ENCODE peak calls at places on chromosomes 16 and 17, in seven cellular contexts. Y, M, X, T, H, R and K are unnamed samples.

GRCh38 chr16:86103320-86103719 is 204.4 kb downstream of the IRF8 start:
- DNase-seq in Y (no peak), X (no peak), H (no peak), M (no peak), T (no peak), R (no peak), K (no peak)

GRCh38 chr17:7237761-7238417 is 1.4 kb downstream of the PHF23 start:
- DNase-seq in H (peak), X (peak), Y (peak), T (no peak), R (peak), M (peak), K (peak)

GRCh38 chr17:28193241-28193640 is 125.8 kb upstream of the TMEM97 start:
- DNase-seq in X (no peak), T (no peak), M (no peak), R (no peak), H (no peak), Y (no peak), K (peak)

GRCh38 chr17:31052187-31052889 is 42.4 kb upstream of the NF1 start:
- DNase-seq in H (no peak), T (peak), M (peak), Y (no peak), X (no peak), R (no peak), K (peak)

GRCh38 chr17:42655528-42655927 is 3.6 kb upstream of the TUBG2 start:
- DNase-seq in T (no peak), H (no peak), R (no peak), Y (no peak), X (no peak), M (peak), K (no peak)

GRCh38 chr17:41417576-41418015 is 6.8 kb downstream of the KRT37 start:
- DNase-seq in T (peak), Y (no peak), H (peak), M (peak), R (no peak), X (peak), K (no peak)

GRCh38 chr16:89217138-89217387 is 440 bp upstream of the ZNF778 start:
- DNase-seq in T (no peak), H (no peak), M (no peak), R (no peak), Y (no peak), X (no peak), K (no peak)

GRCh38 chr17:78501241-78502036 is 75.8 kb downstream of the DNAH17 start:
- DNase-seq in H (no peak), M (no peak), Y (no peak), R (no peak), X (no peak), T (no peak), K (no peak)

GRCh38 chr17:82582208-82582607 is 62.7 kb downstream of the FOXK2 start:
- DNase-seq in R (no peak), X (no peak), H (no peak), Y (no peak), M (peak), T (no peak), K (no peak)

GRCh38 chr17:16286947-16287562 is 66.2 kb downstream of the CENPV start:
- DNase-seq in M (no peak), T (no peak), X (no peak), Y (no peak), R (no peak), H (peak), K (no peak)

GRCh38 chr16:79286646-79287423 is 313.7 kb downstream of the MAF start:
- DNase-seq in X (peak), H (peak), M (no peak), T (no peak), R (no peak), Y (peak), K (peak)

GRCh38 chr16:56196381-56196780 is 5.1 kb downstream of the GNAO1 start:
- DNase-seq in R (no peak), Y (no peak), X (no peak), T (no peak), M (no peak), H (no peak), K (no peak)

GRCh38 chr16:86391987-86392386 is 118.3 kb upstream of the FOXF1 start:
- DNase-seq in M (peak), H (no peak), R (no peak), Y (no peak), X (no peak), T (no peak), K (no peak)

GRCh38 chr17:19312406-19312805 is 50.1 kb downstream of the B9D1 start:
- DNase-seq in M (no peak), Y (no peak), T (no peak), R (no peak), H (no peak), X (no peak), K (no peak)

GRCh38 chr17:50935201-50936124 is 69.3 kb upstream of the TOB1 start:
- DNase-seq in R (no peak), T (peak), X (no peak), H (no peak), M (no peak), Y (peak), K (peak)

GRCh38 chr17:49707246-49707607 is 537 bp downstream of the SLC35B1 start:
- DNase-seq in M (no peak), R (no peak), X (no peak), H (no peak), T (no peak), Y (no peak), K (peak)

GRCh38 chr17:4750606-4751005 is 10.9 kb upstream of the CXCL16 start:
- DNase-seq in M (no peak), Y (no peak), X (no peak), H (no peak), T (no peak), R (no peak), K (no peak)

GRCh38 chr16:2296662-2297505 is 29.0 kb upstream of the RNPS1 start:
- DNase-seq in Y (peak), H (peak), T (no peak), R (no peak), X (no peak), M (no peak), K (peak)

GRCh38 chr16:89841275-89841674 is 13.0 kb downstream of the SPIRE2 start:
- DNase-seq in X (no peak), H (no peak), Y (no peak), R (no peak), M (no peak), T (no peak), K (no peak)

GRCh38 chr16:14321542-14321941 is 250.4 kb downstream of the MRTFB start:
- DNase-seq in H (no peak), T (no peak), M (no peak), R (no peak), Y (peak), X (no peak), K (no peak)

GRCh38 chr17:21512307-21513011 is 136.3 kb downstream of the KCNJ12 start:
- DNase-seq in T (no peak), Y (no peak), X (no peak), R (no peak), H (no peak), M (no peak), K (no peak)

GRCh38 chr17:78924481-78925151 is 571 bp downstream of the TIMP2 start:
- DNase-seq in H (peak), X (peak), M (no peak), T (no peak), Y (peak), R (no peak), K (no peak)

GRCh38 chr16:57743886-57744645 is 8.5 kb downstream of the KATNB1 start:
- DNase-seq in R (no peak), M (no peak), T (no peak), X (no peak), Y (no peak), H (no peak), K (no peak)

DNA sequence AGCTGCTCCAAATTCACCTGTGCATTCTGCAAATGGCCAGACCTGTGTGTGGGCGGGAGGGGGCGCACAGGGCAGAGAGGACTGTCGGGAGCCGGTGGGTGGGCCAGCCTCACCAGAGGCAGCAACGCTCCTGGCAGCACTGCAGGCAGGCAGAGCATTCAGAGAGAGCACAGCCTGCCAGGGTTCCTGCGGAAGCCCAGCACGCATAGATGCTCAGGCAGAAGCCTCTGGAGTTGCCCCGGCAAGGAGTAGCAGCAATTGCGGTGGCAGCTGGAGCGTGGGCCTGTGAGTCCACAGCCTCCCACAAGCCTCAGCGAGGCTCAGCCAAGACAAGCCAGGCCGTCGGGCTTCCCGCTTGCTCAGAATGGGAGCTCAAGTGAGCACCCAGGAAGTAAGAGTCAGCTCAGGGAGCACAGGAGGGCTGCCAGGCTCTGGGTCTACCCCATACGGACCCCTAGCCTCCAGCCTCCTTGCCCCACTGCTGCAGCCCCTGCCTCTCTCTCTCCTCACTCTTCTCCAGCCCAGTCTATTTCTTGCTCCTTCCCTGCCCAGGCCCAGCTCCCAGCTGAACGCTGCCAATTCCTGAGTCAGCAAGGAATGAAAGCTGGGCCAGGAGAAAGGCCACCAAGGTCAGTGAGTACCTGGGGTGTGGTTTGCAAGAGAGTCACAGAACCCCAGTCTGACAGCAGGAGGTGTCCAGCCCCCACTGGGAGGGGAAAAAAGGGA is 9.6 kb downstream of the EMC6 start:
- DNase-seq in Y (no peak), R (no peak), X (no peak), M (peak), H (peak), T (no peak), K (no peak)
- TF ChIP-seq CTCF in Y (no peak), R (no peak), X (no peak), M (no peak), H (no peak), T (no peak), K (no peak)

GRCh38 chr17:72724375-72724774 is 368.1 kb downstream of the SLC39A11 start:
- DNase-seq in Y (no peak), R (no peak), X (no peak), M (peak), T (no peak), H (no peak), K (no peak)

GRCh38 chr17:72725432-72726068 is 366.9 kb downstream of the SLC39A11 start:
- DNase-seq in H (peak), Y (peak), X (peak), T (peak), M (peak), R (peak), K (no peak)

GRCh38 chr17:72730091-72730490 is 362.4 kb downstream of the SLC39A11 start:
- DNase-seq in M (peak), H (no peak), T (no peak), Y (no peak), X (no peak), R (no peak), K (no peak)

GRCh38 chr17:72726936-72727335 is 365.6 kb downstream of the SLC39A11 start:
- DNase-seq in X (no peak), Y (no peak), H (no peak), M (peak), R (peak), T (no peak), K (no peak)
- TF ChIP-seq CTCF in X (no peak), Y (no peak), H (no peak), M (peak), R (no peak), T (no peak), K (no peak)

GRCh38 chr17:33225509-33225908 is 67.6 kb downstream of the ASIC2 start:
- DNase-seq in Y (no peak), M (no peak), R (no peak), T (no peak), X (no peak), H (no peak), K (no peak)
- TF ChIP-seq CTCF in Y (no peak), M (no peak), R (no peak), T (no peak), X (no peak), H (no peak), K (no peak)

DNA sequence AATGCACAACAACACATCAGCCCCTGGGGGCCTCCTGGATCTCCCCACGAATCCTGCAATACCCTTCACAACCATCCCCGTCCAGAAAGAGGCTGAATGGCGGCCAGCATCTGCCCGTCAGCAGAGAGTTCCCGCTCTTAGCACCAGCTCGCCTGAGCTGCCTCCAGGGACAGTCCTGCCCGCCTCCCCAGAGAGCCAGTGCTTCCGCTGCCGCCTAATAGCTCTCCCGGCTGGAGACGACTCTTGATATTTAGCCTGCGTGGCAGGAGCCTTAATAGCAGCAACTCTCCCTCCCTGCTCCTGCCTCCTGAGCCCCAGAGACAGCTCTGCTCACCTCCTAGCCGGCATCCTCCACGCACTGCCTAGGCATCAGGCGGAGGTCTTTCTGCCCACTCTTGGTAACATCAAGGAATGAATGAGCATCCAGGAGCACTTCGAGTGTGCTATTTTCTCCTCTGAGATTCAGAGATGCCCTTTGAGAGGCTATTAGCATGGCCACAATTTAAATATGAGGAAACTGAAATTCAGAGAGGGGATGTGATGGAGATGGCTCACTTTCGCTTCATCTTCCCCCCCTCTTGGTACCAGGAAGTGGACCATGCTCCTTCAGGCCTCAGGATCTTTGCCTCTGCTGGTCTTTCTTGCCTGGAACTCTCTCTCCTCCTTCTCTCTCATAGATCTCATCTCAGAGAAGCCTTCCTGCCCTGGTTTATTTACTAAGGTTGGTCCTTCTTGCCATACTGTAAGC is 67.9 kb downstream of the RAI1 start:
- DNase-seq in X (no peak), Y (no peak), R (no peak), M (no peak), H (peak), T (no peak), K (no peak)
- TF ChIP-seq CTCF in X (no peak), Y (no peak), R (no peak), M (no peak), H (no peak), T (no peak), K (no peak)